ENCODE peak calls at places on chromosomes 4 and X, in six cellular contexts. U is sigmoid colon, A is lung, L is ovary, O is MM.1S, R is psoas muscle. S is an unnamed sample.

GRCh38 chr4:24867766-24868296 is 45.0 kb downstream of the CCDC149 start:
- DNase-seq in U (no peak), O (no peak), L (no peak), A (no peak), R (no peak), S (no peak)

GRCh38 chr4:127240721-127241120 is 392.0 kb upstream of the INTU start:
- DNase-seq in A (no peak), U (no peak), R (no peak), L (no peak), O (no peak), S (no peak)

GRCh38 chr4:101621120-101621519 is 169.4 kb upstream of the BANK1 start:
- DNase-seq in L (no peak), R (no peak), O (no peak), A (no peak), U (no peak), S (no peak)

GRCh38 chr4:75142850-75143249 is 209.9 kb downstream of the PARM1 start:
- DNase-seq in A (no peak), L (no peak), O (no peak), U (no peak), R (no peak), S (no peak)

GRCh38 chr4:168797176-168797575 is 212.9 kb downstream of the CBR4 start:
- DNase-seq in L (no peak), A (no peak), R (no peak), O (no peak), U (no peak), S (no peak)

GRCh38 chrX:80810365-80810978 is 795 bp upstream of the BRWD3 start:
- DNase-seq in A (no peak), L (no peak), U (no peak), R (no peak), O (no peak), S (no peak)

GRCh38 chrX:109839694-109840358 is 106.8 kb upstream of the ACSL4 start:
- DNase-seq in U (peak), R (peak), A (no peak), O (no peak), L (no peak), S (no peak)

GRCh38 chr4:183391204-183391603 is 53.2 kb upstream of the CDKN2AIP start:
- DNase-seq in A (no peak), O (no peak), U (no peak), R (no peak), L (no peak), S (no peak)

GRCh38 chr4:16826397-16826910 is 72.0 kb downstream of the LDB2 start:
- DNase-seq in L (no peak), O (no peak), R (no peak), A (no peak), U (no peak), S (no peak)

GRCh38 chr4:101835121-101835904 is 44.8 kb downstream of the BANK1 start:
- DNase-seq in O (no peak), U (peak), A (peak), L (no peak), R (no peak), S (no peak)

GRCh38 chr4:26792639-26793038 is 68.0 kb upstream of the STIM2 start:
- DNase-seq in R (no peak), O (no peak), U (no peak), L (no peak), A (no peak), S (no peak)

GRCh38 chr4:26788341-26788733 is 72.3 kb upstream of the STIM2 start:
- DNase-seq in A (no peak), U (no peak), O (no peak), L (no peak), R (no peak), S (no peak)

GRCh38 chr4:26793750-26794149 is 66.9 kb upstream of the STIM2 start:
- DNase-seq in A (no peak), U (no peak), R (no peak), O (no peak), L (no peak), S (no peak)

GRCh38 chr4:26789208-26789607 is 71.4 kb upstream of the STIM2 start:
- DNase-seq in O (no peak), A (no peak), R (no peak), U (no peak), L (no peak), S (no peak)

GRCh38 chr4:26791346-26791745 is 69.3 kb upstream of the STIM2 start:
- DNase-seq in R (no peak), U (no peak), O (no peak), A (no peak), L (no peak), S (no peak)
- H3K27ac ChIP-seq in R (peak), U (no peak), O (no peak), A (no peak), L (no peak), S (no peak)

GRCh38 chr4:185209031-185209851 is at the start of gene SNX25:
- DNase-seq in R (peak), U (peak), A (peak), L (peak), O (peak), S (peak)
- TF ChIP-seq CTCF in R (peak), U (no peak), A (no peak), L (peak), O (no peak), S (peak)

GRCh38 chr4:89708903-89709361 is 128.0 kb downstream of the SNCA start:
- DNase-seq in O (no peak), U (no peak), R (no peak), L (no peak), A (no peak), S (peak)
- H3K27ac ChIP-seq in O (no peak), U (peak), R (no peak), L (no peak), A (no peak), S (no peak)

GRCh38 chrX:111823068-111823467 is 52.9 kb upstream of the TRPC5OS start:
- DNase-seq in L (no peak), U (no peak), O (no peak), A (no peak), R (no peak), S (no peak)
- TF ChIP-seq CTCF in L (no peak), U (no peak), O (peak), A (no peak), R (no peak), S (peak)

DNA sequence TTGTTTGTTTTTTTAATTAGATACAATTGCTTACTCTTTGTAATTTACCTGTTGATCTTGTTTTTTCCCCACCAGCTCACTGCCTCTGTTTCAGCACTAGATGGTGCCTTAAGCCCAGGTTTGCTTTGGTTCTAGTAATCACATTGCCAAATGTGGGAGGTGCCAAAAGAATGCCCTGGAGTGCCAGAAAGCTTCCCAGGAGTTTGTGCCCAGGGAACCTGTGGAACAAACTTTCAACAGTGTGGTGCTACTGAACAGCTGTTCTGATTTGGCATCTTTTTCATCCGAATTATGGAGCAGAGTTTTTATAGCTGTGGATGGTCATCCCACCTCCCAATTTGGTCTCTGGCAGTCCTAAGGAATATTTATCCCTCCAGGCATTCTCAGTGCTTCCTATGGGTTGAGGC is 1000.7 kb downstream of the STIM2 start:
- DNase-seq in O (peak), L (no peak), A (no peak), R (no peak), U (no peak), S (peak)
- H3K27ac ChIP-seq in O (peak), L (no peak), A (no peak), R (no peak), U (no peak), S (no peak)

DNA sequence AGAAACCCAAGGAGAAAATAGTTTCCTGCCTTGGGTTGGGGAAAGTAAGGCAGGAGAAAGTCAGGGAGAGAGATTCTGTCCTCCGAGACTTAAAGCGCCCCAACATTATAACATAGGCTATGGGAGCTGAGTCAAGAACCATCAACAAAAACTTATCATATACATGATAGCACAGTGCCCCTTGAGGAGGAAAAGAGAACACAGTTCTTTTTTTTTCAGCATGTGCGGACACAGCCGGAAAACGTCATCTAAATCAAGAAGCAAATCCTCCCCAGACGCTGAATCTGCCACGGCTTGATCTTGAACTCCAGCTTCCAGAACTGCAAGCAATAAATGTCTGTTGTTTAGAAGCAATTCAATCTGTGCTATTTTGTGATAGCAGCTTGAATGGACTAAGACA is 549.6 kb upstream of the PRKX start:
- DNase-seq in L (no peak), R (no peak), U (no peak), O (no peak), A (no peak), S (no peak)
- TF ChIP-seq CTCF in L (no peak), R (no peak), U (no peak), O (no peak), A (no peak), S (peak)

DNA sequence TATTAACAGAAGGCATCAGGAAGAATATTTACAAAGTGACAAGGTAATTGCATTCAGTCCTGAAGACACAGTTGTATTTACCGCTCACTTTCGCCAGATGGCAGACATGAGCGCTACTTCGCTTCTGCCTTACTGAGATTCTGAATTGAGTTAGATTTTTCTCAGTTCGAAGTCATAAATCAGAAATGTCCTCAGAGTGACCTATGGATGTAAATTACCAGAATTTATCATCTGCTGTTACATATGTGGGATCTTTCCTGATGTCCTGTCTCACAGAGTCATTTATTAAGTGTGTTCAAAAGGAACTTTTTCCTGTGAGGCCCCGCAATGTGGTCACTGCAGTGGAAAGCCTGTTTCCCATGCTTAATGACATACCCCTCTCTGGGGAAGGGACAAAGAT is 97.3 kb upstream of the DCLK2 start:
- DNase-seq in U (peak), R (peak), O (peak), L (peak), A (no peak), S (peak)
- H3K27ac ChIP-seq in U (no peak), R (no peak), O (no peak), L (no peak), A (no peak), S (no peak)

GRCh38 chr4:154779362-154779947 is 1.6 kb upstream of the RBM46 start:
- DNase-seq in U (no peak), L (no peak), A (no peak), O (peak), R (no peak), S (no peak)
- TF ChIP-seq CTCF in U (no peak), L (no peak), A (no peak), O (peak), R (no peak), S (peak)

GRCh38 chr4:154584259-154584658 is 6.3 kb downstream of the FGA start:
- DNase-seq in L (no peak), U (no peak), A (no peak), R (no peak), O (no peak), S (no peak)
- H3K27ac ChIP-seq in L (no peak), U (no peak), A (no peak), R (no peak), O (no peak), S (no peak)

GRCh38 chr4:79134767-79135166 is 191.1 kb downstream of the NAA11 start:
- DNase-seq in A (no peak), O (no peak), U (no peak), R (no peak), L (no peak), S (no peak)
- TF ChIP-seq CTCF in A (no peak), O (no peak), U (no peak), R (no peak), L (no peak), S (no peak)